ENCODE peak calls at places on chromosome 17, in ten cellular contexts. G is activated T-cell treated with anti-CD3 and anti-CD28 coated beads, Interleukin-2, amount 50 U/mL, for 4 hours; C is progenitor cell of endocrine pancreas; Q is NCI-H1092 treated with DMSO at 0.1 percent for 48 hours; U is H54; W is midbrain; I is AG20443; L is GM19239; S is substantia nigra; A is mesothelial cell of epicardium. Z is an unnamed sample.

GRCh38 chr17:66633322-66633965 is 201.5 kb upstream of the CACNG5 start:
- DNase-seq in W (no peak), A (no peak), I (peak; percentile 35), S (no peak), C (no peak), Q (no peak), U (peak; percentile 27), G (peak; percentile 22), L (no peak), Z (no peak)

GRCh38 chr17:39791296-39791992 is 53.7 kb downstream of the GRB7 start:
- DNase-seq in I (no peak), S (no peak), C (no peak), G (no peak), A (no peak), L (no peak), W (no peak), U (no peak), Q (no peak), Z (no peak)

GRCh38 chr17:27226611-27227234 is 67.2 kb upstream of the WSB1 start:
- DNase-seq in W (no peak), C (no peak), Q (no peak), A (no peak), G (no peak), U (no peak), I (no peak), L (no peak), S (no peak), Z (peak; percentile 61)

GRCh38 chr17:54898576-54898975 is 2.1 kb upstream of the TOM1L1 start:
- DNase-seq in W (no peak), C (no peak), S (no peak), A (no peak), L (no peak), U (no peak), G (no peak), Q (no peak), I (no peak), Z (no peak)

GRCh38 chr17:74296548-74296936 is 22.5 kb downstream of the DNAI2 start:
- DNase-seq in I (peak; percentile 56), A (peak; percentile 50), L (no peak), U (peak; percentile 40), W (peak; percentile 89), G (no peak), S (peak; percentile 72), Q (peak; percentile 25), C (peak; percentile 28), Z (peak; percentile 66)

GRCh38 chr17:48593126-48593829 is at the start of gene HOXB5:
- DNase-seq in L (no peak), S (no peak), G (no peak), C (no peak), U (no peak), I (peak; percentile 35), W (no peak), A (peak; percentile 67), Q (no peak), Z (no peak)

GRCh38 chr17:79183221-79184158 is 108.9 kb downstream of the ENGASE start:
- DNase-seq in I (peak; percentile 58), S (no peak), L (no peak), Q (peak; percentile 25), A (peak; percentile 53), G (no peak), W (no peak), C (peak; percentile 30), U (no peak), Z (peak; percentile 48)

GRCh38 chr17:50772251-50772650 is 4.9 kb upstream of the ANKRD40CL start:
- DNase-seq in L (no peak), W (no peak), S (no peak), G (no peak), U (no peak), C (no peak), A (no peak), Q (no peak), I (no peak), Z (no peak)

GRCh38 chr17:72369366-72369765 is 248.5 kb downstream of the SOX9 start:
- DNase-seq in L (no peak), S (no peak), U (no peak), G (no peak), Q (no peak), A (no peak), W (no peak), I (no peak), C (no peak), Z (no peak)

GRCh38 chr17:21263351-21263750 is 10.1 kb upstream of the NATD1 start:
- DNase-seq in Q (no peak), C (no peak), L (no peak), U (no peak), S (no peak), G (no peak), I (peak; percentile 63), A (no peak), W (no peak), Z (no peak)